ENCODE peak calls at places on chromosomes 12 and 14, in seven cellular contexts. V is heart left ventricle, A is tibial artery, B is body of pancreas, L is upper lobe of right lung, F is pancreas, J is H1. W is an unnamed sample. For H3K9me3 and H3K27me3, the result is how much of the 10 kb centered on the place peaks cover.

GRCh38 chr12:43761535-43761934 is 2.8 kb downstream of the IRAK4 start:
- DNase-seq in V (no peak), A (no peak), B (no peak), L (no peak), F (no peak), J (no peak), W (no peak)

GRCh38 chr14:103518416-103519042 is 4.1 kb downstream of the CKB start:
- DNase-seq in V (peak), A (no peak), B (peak), L (peak), F (peak), J (no peak), W (no peak)

GRCh38 chr14:73058923-73059311 is 583 bp downstream of the RBM25 start:
- DNase-seq in V (peak), A (peak), B (peak), L (no peak), F (peak), J (no peak), W (no peak)

GRCh38 chr12:107415834-107416233 is 269.8 kb upstream of the PWP1 start:
- DNase-seq in V (no peak), A (no peak), B (no peak), L (no peak), F (no peak), J (no peak), W (no peak)

GRCh38 chr14:103442288-103442687 is 57.1 kb downstream of the MARK3 start:
- DNase-seq in V (no peak), A (no peak), B (no peak), L (no peak), F (no peak), J (no peak), W (no peak)

GRCh38 chr12:106855221-106855758 is 80.8 kb downstream of the RIC8B start:
- DNase-seq in V (no peak), A (no peak), B (no peak), L (no peak), F (no peak), J (no peak), W (no peak)

GRCh38 chr12:132230381-132230780 is 86.1 kb downstream of the NOC4L start:
- DNase-seq in V (no peak), A (no peak), B (no peak), L (no peak), F (no peak), J (no peak), W (no peak)

GRCh38 chr12:23564454-23564853 is 385.0 kb downstream of the SOX5 start:
- DNase-seq in V (no peak), A (no peak), B (no peak), L (no peak), F (no peak), J (no peak), W (no peak)

GRCh38 chr12:12443482-12443881 is 86.6 kb downstream of the BORCS5 start:
- DNase-seq in V (peak), A (peak), B (no peak), L (no peak), F (no peak), J (no peak), W (no peak)

GRCh38 chr12:31890295-31891285 is 68.6 kb upstream of the RESF1 start:
- DNase-seq in V (no peak), A (no peak), B (no peak), L (no peak), F (no peak), J (no peak), W (no peak)

GRCh38 chr14:82951171-82951570 is 1417.5 kb upstream of the SEL1L start:
- DNase-seq in V (no peak), A (no peak), B (no peak), L (no peak), F (no peak), J (peak), W (no peak)

GRCh38 chr12:67650127-67650495 is 1.6 kb downstream of the DYRK2 start:
- DNase-seq in V (peak), A (peak), B (peak), L (no peak), F (peak), J (no peak), W (no peak)

GRCh38 chr12:109927622-109928021 is 27.5 kb downstream of the TCHP start:
- DNase-seq in V (no peak), A (no peak), B (peak), L (no peak), F (no peak), J (no peak), W (no peak)

GRCh38 chr14:99314623-99315022 is 42.6 kb upstream of the BCL11B start:
- DNase-seq in V (no peak), A (no peak), B (no peak), L (no peak), F (no peak), J (no peak), W (no peak)

DNA sequence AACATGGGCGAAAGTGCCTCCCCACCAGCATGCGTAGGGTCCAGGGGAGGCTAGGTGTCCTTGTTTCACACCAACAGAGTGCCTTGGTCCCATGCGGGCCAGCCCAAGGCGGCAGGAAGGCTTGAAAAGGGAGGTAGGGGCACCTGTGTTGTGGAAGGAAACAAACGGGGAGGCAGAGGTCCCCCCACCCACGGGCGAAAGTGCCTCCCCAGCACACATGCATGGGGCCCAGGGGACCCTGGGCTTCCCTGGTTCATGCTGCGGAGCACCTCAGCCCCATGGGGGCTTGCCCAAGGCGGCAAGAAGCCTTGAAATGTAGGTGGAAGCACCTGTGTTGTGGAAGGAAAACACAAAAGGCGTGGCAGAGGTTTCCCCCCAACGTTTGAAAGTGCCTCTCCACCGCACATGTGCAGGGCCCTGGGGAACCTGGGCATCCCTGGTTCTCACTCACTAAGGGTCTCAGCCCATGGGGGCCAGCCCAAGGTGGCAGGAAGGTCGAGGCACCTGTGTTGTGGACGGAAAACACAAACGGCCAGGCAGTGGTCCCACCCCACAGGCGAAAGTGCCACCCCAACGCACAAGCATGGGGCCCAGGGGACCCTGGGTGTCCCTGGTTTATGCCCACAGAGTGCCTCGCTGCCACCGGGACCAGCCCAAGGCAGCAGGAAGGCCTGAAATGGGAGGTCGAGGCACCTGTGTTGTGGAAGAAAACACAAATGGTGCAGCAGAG is 374.7 kb downstream of the ALG10 start:
- DNase-seq in V (peak), A (peak), B (peak), L (peak), F (no peak), J (no peak), W (peak)
- H3K9me3 ChIP-seq in V (under half), A (under half), B (under half), L (under half), F (under half), J (half or more), W (under half)

DNA sequence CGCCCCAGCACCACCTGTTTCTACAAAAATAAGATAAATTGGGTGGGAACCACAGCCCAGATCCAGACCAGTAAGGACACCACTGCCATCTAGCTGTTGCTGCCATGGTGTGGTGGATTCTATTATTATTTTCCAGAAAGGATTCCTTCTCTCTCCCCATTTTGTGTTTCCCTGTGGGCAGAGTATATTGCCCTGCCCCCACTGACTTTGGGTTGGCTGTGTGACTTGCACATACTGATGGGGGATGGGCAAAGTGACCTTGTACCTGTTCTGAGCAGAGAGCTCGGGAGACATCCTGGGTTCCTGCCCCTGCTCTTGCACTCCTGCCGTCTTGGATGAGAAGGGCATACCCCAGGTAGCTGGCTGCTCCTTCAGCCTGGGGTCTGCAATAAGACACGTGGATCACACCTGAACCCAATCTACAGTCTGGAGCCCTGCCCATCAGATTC is 24.3 kb downstream of the MOAP1 start:
- DNase-seq in V (no peak), A (no peak), B (peak), L (no peak), F (peak), J (no peak), W (no peak)
- TF ChIP-seq CTCF in V (peak), A (peak), B (peak), L (peak), F (no peak), J (peak), W (no peak)

GRCh38 chr12:51923506-51924365 is 16.4 kb downstream of the ACVRL1 start:
- DNase-seq in V (peak), A (peak), B (peak), L (peak), F (no peak), J (no peak), W (no peak)
- H3K27me3 ChIP-seq in V (under half), A (under half), B (under half), L (under half), F (under half), J (under half), W (under half)

GRCh38 chr12:126999352-126999751 is 1267.6 kb upstream of the TMEM132C start:
- DNase-seq in V (no peak), A (no peak), B (no peak), L (no peak), F (no peak), J (no peak), W (no peak)

GRCh38 chr12:126989532-126989931 is 1277.4 kb upstream of the TMEM132C start:
- DNase-seq in V (no peak), A (no peak), B (no peak), L (no peak), F (no peak), J (no peak), W (no peak)

GRCh38 chr12:126998747-126999285 is 1268.2 kb upstream of the TMEM132C start:
- DNase-seq in V (no peak), A (no peak), B (no peak), L (no peak), F (no peak), J (no peak), W (no peak)

GRCh38 chr12:126994599-126994998 is 1272.4 kb upstream of the TMEM132C start:
- DNase-seq in V (no peak), A (no peak), B (no peak), L (no peak), F (no peak), J (no peak), W (no peak)
- H3K9me3 ChIP-seq in V (under half), A (under half), B (under half), L (under half), F (under half), J (under half), W (under half)

W was measured in vagina.